ENCODE peak calls at places on chromosomes 7 and 10, in ten cellular contexts. A is mammary epithelial cell; G is naive thymus-derived CD4-positive, alpha-beta T cell; D is gastrocnemius medialis; X is body of pancreas; U is uterus; T is PC-9; R is endothelial cell of umbilical vein; H is kidney; M is HCT116. I is an unnamed sample. For H3K4me1, the result is how much of the 10 kb centered on the place peaks cover.

GRCh38 chr7:37901236-37901827 is 15.3 kb downstream of the SFRP4 start:
- DNase-seq in G (no peak), U (no peak), R (peak), T (no peak), M (peak), A (peak), D (no peak), H (no peak), X (peak), I (no peak)

GRCh38 chr7:94396606-94397005 is 1.9 kb downstream of the COL1A2 start:
- DNase-seq in D (no peak), G (no peak), A (no peak), X (no peak), T (no peak), M (no peak), H (no peak), R (no peak), U (peak), I (no peak)

GRCh38 chr10:19847321-19847720 is 31.1 kb downstream of the PLXDC2 start:
- DNase-seq in T (no peak), H (no peak), R (no peak), A (peak), M (no peak), U (no peak), X (no peak), D (no peak), G (no peak), I (no peak)

GRCh38 chr7:76512941-76513816 is 2.8 kb downstream of the UPK3B start:
- DNase-seq in T (peak), R (peak), A (no peak), H (peak), U (no peak), X (no peak), D (peak), M (peak), G (no peak), I (no peak)

GRCh38 chr7:137007001-137007725 is 138.7 kb downstream of the CHRM2 start:
- DNase-seq in G (no peak), M (no peak), H (no peak), U (no peak), X (no peak), T (no peak), R (peak), D (no peak), A (no peak), I (no peak)

GRCh38 chr10:111137587-111137986 is 60.8 kb downstream of the ADRA2A start:
- DNase-seq in T (no peak), X (no peak), M (no peak), H (no peak), U (no peak), G (no peak), R (no peak), D (no peak), A (no peak), I (no peak)

GRCh38 chr10:77909021-77909754 is 17.4 kb downstream of the DLG5 start:
- DNase-seq in R (no peak), G (no peak), D (no peak), H (no peak), T (no peak), M (no peak), A (no peak), X (no peak), U (no peak), I (no peak)

GRCh38 chr7:38374507-38374906 is 101.1 kb upstream of the TARP start:
- DNase-seq in T (no peak), A (no peak), M (no peak), X (peak), U (no peak), H (no peak), R (peak), D (no peak), G (peak), I (peak)

GRCh38 chr10:31359979-31360378 is 41.0 kb downstream of the ZEB1 start:
- DNase-seq in D (no peak), G (no peak), T (no peak), A (no peak), U (no peak), H (no peak), X (no peak), R (peak), M (no peak), I (no peak)

GRCh38 chr7:42843209-42843800 is 68.6 kb downstream of the C7orf25 start:
- DNase-seq in X (peak), D (peak), A (no peak), G (no peak), H (no peak), U (peak), M (peak), R (peak), T (no peak), I (no peak)

GRCh38 chr7:20784311-20785210 is 2.1 kb downstream of the SP8 start:
- DNase-seq in G (no peak), H (peak), D (no peak), M (no peak), R (peak), A (peak), X (no peak), U (no peak), T (no peak), I (no peak)

GRCh38 chr10:131786756-131787605 is 113.8 kb upstream of the PPP2R2D start:
- DNase-seq in H (no peak), M (peak), U (no peak), X (peak), A (peak), D (no peak), R (peak), G (no peak), T (no peak), I (no peak)

GRCh38 chr10:118501171-118501570 is 94.3 kb downstream of the PRLHR start:
- DNase-seq in H (no peak), T (peak), G (no peak), U (no peak), R (no peak), M (no peak), D (no peak), A (peak), X (no peak), I (no peak)

GRCh38 chr7:81244213-81244612 is 325.4 kb upstream of the SEMA3C start:
- DNase-seq in T (no peak), H (no peak), U (no peak), A (no peak), G (no peak), X (no peak), M (peak), D (no peak), R (peak), I (no peak)

GRCh38 chr10:114552050-114552449 is 106.0 kb downstream of the ABLIM1 start:
- DNase-seq in M (no peak), G (no peak), X (no peak), A (no peak), R (no peak), D (no peak), U (no peak), T (no peak), H (no peak), I (no peak)

GRCh38 chr10:11097686-11098085 is 80.0 kb downstream of the CELF2 start:
- DNase-seq in D (no peak), T (no peak), A (no peak), X (no peak), G (no peak), R (no peak), U (no peak), H (no peak), M (no peak), I (no peak)

GRCh38 chr7:133480868-133481267 is 228.0 kb downstream of the EXOC4 start:
- DNase-seq in M (no peak), X (no peak), U (no peak), G (no peak), T (no peak), A (no peak), D (no peak), H (no peak), R (no peak), I (no peak)

GRCh38 chr10:88810196-88810961 is 7.8 kb downstream of the LIPM start:
- DNase-seq in G (no peak), M (peak), U (no peak), T (peak), R (peak), X (peak), A (peak), H (no peak), D (no peak), I (peak)

GRCh38 chr7:41785265-41785664 is 82.4 kb upstream of the INHBA start:
- DNase-seq in U (no peak), A (no peak), G (no peak), H (no peak), T (no peak), D (no peak), R (no peak), X (no peak), M (no peak), I (no peak)

GRCh38 chr7:41367967-41368882 is 334.7 kb downstream of the INHBA start:
- DNase-seq in T (no peak), X (no peak), U (no peak), M (no peak), G (no peak), A (no peak), R (no peak), H (peak), D (no peak), I (no peak)

GRCh38 chr7:23645822-23646221 is 34.2 kb upstream of the FAM221A start:
- DNase-seq in G (no peak), A (no peak), R (no peak), U (no peak), H (no peak), X (no peak), T (no peak), M (no peak), D (no peak), I (no peak)

GRCh38 chr10:18658301-18658991 is 785 bp upstream of the ARL5B start:
- DNase-seq in R (peak), G (no peak), T (no peak), H (no peak), A (peak), D (no peak), M (no peak), U (no peak), X (peak), I (no peak)

GRCh38 chr7:157466473-157467261 is 129.9 kb downstream of the DNAJB6 start:
- DNase-seq in G (no peak), U (no peak), D (no peak), M (no peak), X (no peak), A (no peak), R (no peak), H (no peak), T (no peak), I (no peak)

GRCh38 chr10:95820363-95820762 is 64.4 kb downstream of the ENTPD1 start:
- DNase-seq in R (no peak), M (no peak), T (no peak), D (no peak), U (no peak), X (no peak), H (no peak), A (no peak), G (no peak), I (no peak)

DNA sequence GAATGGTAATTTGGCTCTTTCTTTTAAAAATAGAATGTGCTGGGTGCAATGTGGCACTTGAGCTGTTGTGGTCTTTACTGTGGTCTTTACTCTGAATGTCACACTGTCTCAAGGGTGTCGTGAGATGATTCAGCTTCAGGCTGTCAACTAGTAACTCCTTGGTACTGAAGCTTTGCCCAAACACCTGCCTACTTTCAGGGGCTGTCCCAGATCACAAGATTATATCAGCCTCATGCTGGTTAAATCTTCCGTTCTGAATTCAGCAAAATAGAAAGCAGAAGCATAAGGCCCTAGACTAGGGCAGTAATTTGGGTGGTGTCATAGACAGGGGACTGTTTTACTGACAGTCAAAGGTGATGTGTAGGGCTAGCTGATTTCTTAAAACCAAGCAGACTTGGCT is 110.9 kb downstream of the BAMBI start:
- DNase-seq in A (no peak), X (no peak), D (no peak), H (no peak), T (no peak), U (no peak), M (no peak), G (no peak), R (no peak), I (no peak)
- H3K4me1 ChIP-seq in A (under half), X (under half), D (under half), H (under half), T (under half), U (under half), M (under half), G (under half), R (under half), I (under half)

DNA sequence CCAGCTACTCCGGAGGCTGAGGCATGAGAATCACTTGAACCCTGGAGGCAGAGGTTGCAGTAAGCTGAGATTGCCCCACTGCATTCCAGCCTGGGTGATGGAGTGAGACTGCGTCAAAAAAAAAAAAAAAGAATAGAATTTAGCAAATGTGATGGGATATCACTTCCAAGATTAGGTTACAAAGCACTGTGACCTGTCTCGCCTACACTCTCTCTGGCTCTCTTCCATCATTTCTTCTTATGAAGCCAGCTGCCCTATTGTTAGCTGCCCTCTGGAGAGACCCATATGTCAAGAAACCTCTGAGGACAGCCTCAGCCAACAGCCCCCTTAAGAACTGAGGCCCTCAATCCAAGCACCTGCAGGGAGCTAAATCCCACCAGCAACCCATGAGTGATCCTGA is 28.2 kb downstream of the ARHGAP21 start:
- DNase-seq in G (no peak), U (no peak), H (no peak), X (no peak), M (no peak), R (no peak), D (no peak), T (no peak), A (no peak), I (no peak)
- H3K4me3 ChIP-seq in G (no peak), U (no peak), H (no peak), X (no peak), M (no peak), R (no peak), D (no peak), T (no peak), A (no peak), I (no peak)

GRCh38 chr7:108089381-108089780 is 40.8 kb downstream of the LAMB4 start:
- DNase-seq in H (no peak), D (no peak), X (no peak), G (no peak), R (no peak), T (no peak), U (no peak), M (no peak), A (no peak), I (no peak)

GRCh38 chr7:108088729-108089128 is 41.4 kb downstream of the LAMB4 start:
- DNase-seq in T (peak), G (no peak), A (no peak), X (no peak), H (no peak), R (no peak), D (no peak), M (no peak), U (no peak), I (no peak)

GRCh38 chr7:108086962-108087361 is 43.2 kb downstream of the LAMB4 start:
- DNase-seq in T (no peak), X (no peak), G (no peak), M (no peak), A (no peak), H (no peak), R (no peak), D (no peak), U (no peak), I (no peak)

GRCh38 chr7:108083980-108084379 is 46.2 kb downstream of the LAMB4 start:
- DNase-seq in M (no peak), H (no peak), T (no peak), U (no peak), X (no peak), D (no peak), R (peak), G (no peak), A (no peak), I (no peak)

GRCh38 chr7:108086546-108086945 is 43.6 kb downstream of the LAMB4 start:
- DNase-seq in T (no peak), U (no peak), D (no peak), H (no peak), M (no peak), G (no peak), A (peak), R (no peak), X (no peak), I (no peak)
- H3K27ac ChIP-seq in T (no peak), U (no peak), D (no peak), H (no peak), M (no peak), G (no peak), A (no peak), R (no peak), X (no peak), I (no peak)

GRCh38 chr7:52475192-52475591 is 560.2 kb upstream of the POM121L12 start:
- DNase-seq in U (no peak), A (no peak), R (no peak), T (no peak), M (no peak), H (no peak), G (no peak), D (no peak), X (no peak), I (no peak)
- H3K4me1 ChIP-seq in U (under half), A (under half), R (under half), T (under half), M (under half), H (under half), G (under half), D (under half), X (under half), I (under half)

GRCh38 chr10:693506-693905 is 4.0 kb upstream of the DIP2C start:
- DNase-seq in X (peak), G (no peak), U (no peak), M (no peak), A (no peak), H (no peak), D (no peak), R (no peak), T (no peak), I (no peak)
- H3K4me3 ChIP-seq in X (no peak), G (no peak), U (no peak), M (no peak), A (no peak), H (peak), D (no peak), R (no peak), T (no peak), I (no peak)

GRCh38 chr7:74185636-74186035 is 11.5 kb downstream of the EIF4H start:
- DNase-seq in A (no peak), D (no peak), R (peak), U (no peak), M (no peak), G (no peak), X (no peak), T (no peak), H (no peak), I (no peak)
- H3K27ac ChIP-seq in A (no peak), D (peak), R (no peak), U (no peak), M (no peak), G (peak), X (no peak), T (no peak), H (no peak), I (no peak)

DNA sequence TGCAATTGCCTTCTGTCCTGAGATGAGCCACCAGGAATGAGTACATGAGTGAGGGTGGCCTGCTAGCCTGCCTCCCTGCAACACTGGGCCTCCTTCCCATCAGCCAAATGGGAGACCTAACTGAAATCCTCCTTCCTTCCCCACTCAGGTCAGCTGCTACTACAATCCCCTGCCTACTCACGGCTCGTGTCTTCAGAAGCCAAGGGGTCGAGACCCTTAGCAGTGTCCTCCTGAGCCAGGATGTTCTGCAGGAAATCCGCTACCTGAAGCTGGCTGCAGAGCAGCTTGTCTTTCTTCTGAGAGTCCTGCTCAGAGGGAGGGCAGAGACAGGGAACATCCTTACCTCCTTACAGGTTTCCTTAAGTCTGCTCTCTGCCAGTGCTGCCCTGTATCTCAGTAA is 1.2 kb downstream of the ZWINT start:
- DNase-seq in H (peak), A (no peak), R (no peak), T (no peak), D (no peak), X (no peak), U (no peak), M (no peak), G (no peak), I (no peak)
- H3K4me1 ChIP-seq in H (under half), A (under half), R (under half), T (under half), D (under half), X (under half), U (under half), M (under half), G (under half), I (under half)

I was measured in CD8-positive, alpha-beta memory T cell.